ENCODE peak calls at places on chromosomes 13 and 19, in six cellular contexts. One of them, this sample, is unnamed.

GRCh38 chr19:6273701-6274601 is 5.8 kb downstream of the MLLT1 start:
- DNase-seq in activated T-cell treated with anti-CD3 and anti-CD28 coated beads, Interleukin-2, amount 50 U/mL, for 4 hours: no peak
- DNase-seq in ascending aorta: peak
- DNase-seq in CD8-positive, alpha-beta T cell: no peak
- DNase-seq in GM13976: peak
- DNase-seq in globus pallidus: peak
- DNase-seq in this sample: no peak

GRCh38 chr13:74290324-74290773 is 156.1 kb upstream of the KLF12 start:
- DNase-seq in activated T-cell treated with anti-CD3 and anti-CD28 coated beads, Interleukin-2, amount 50 U/mL, for 4 hours: peak
- DNase-seq in ascending aorta: no peak
- DNase-seq in GM13976: peak
- DNase-seq in CD8-positive, alpha-beta T cell: peak
- DNase-seq in globus pallidus: peak
- DNase-seq in this sample: peak

GRCh38 chr19:34678421-34678820 is 943 bp downstream of the ZNF302 start:
- DNase-seq in GM13976: no peak
- DNase-seq in activated T-cell treated with anti-CD3 and anti-CD28 coated beads, Interleukin-2, amount 50 U/mL, for 4 hours: no peak
- DNase-seq in globus pallidus: no peak
- DNase-seq in CD8-positive, alpha-beta T cell: no peak
- DNase-seq in ascending aorta: no peak
- DNase-seq in this sample: no peak

GRCh38 chr13:85616275-85616674 is 182.9 kb downstream of the SLITRK6 start:
- DNase-seq in GM13976: no peak
- DNase-seq in activated T-cell treated with anti-CD3 and anti-CD28 coated beads, Interleukin-2, amount 50 U/mL, for 4 hours: no peak
- DNase-seq in CD8-positive, alpha-beta T cell: no peak
- DNase-seq in globus pallidus: no peak
- DNase-seq in ascending aorta: no peak
- DNase-seq in this sample: no peak

GRCh38 chr13:33017410-33017929 is 1.2 kb downstream of the KL start:
- DNase-seq in globus pallidus: peak
- DNase-seq in CD8-positive, alpha-beta T cell: peak
- DNase-seq in GM13976: peak
- DNase-seq in ascending aorta: no peak
- DNase-seq in activated T-cell treated with anti-CD3 and anti-CD28 coated beads, Interleukin-2, amount 50 U/mL, for 4 hours: no peak
- DNase-seq in this sample: peak

GRCh38 chr13:76024151-76024550 is 388.0 kb downstream of the LMO7 start:
- DNase-seq in CD8-positive, alpha-beta T cell: no peak
- DNase-seq in globus pallidus: no peak
- DNase-seq in GM13976: no peak
- DNase-seq in activated T-cell treated with anti-CD3 and anti-CD28 coated beads, Interleukin-2, amount 50 U/mL, for 4 hours: no peak
- DNase-seq in ascending aorta: no peak
- DNase-seq in this sample: no peak

GRCh38 chr13:99434258-99434788 is 66.9 kb upstream of the TM9SF2 start:
- DNase-seq in globus pallidus: no peak
- DNase-seq in ascending aorta: no peak
- DNase-seq in CD8-positive, alpha-beta T cell: peak
- DNase-seq in activated T-cell treated with anti-CD3 and anti-CD28 coated beads, Interleukin-2, amount 50 U/mL, for 4 hours: peak
- DNase-seq in GM13976: no peak
- DNase-seq in this sample: peak

GRCh38 chr13:20801704-20802103 is 27.9 kb upstream of the EEF1AKMT1 start:
- DNase-seq in activated T-cell treated with anti-CD3 and anti-CD28 coated beads, Interleukin-2, amount 50 U/mL, for 4 hours: no peak
- DNase-seq in CD8-positive, alpha-beta T cell: no peak
- DNase-seq in GM13976: no peak
- DNase-seq in ascending aorta: no peak
- DNase-seq in globus pallidus: no peak
- DNase-seq in this sample: no peak

GRCh38 chr13:44373247-44373600 is 400 bp upstream of the SERP2 start:
- DNase-seq in ascending aorta: no peak
- DNase-seq in activated T-cell treated with anti-CD3 and anti-CD28 coated beads, Interleukin-2, amount 50 U/mL, for 4 hours: no peak
- DNase-seq in GM13976: no peak
- DNase-seq in CD8-positive, alpha-beta T cell: no peak
- DNase-seq in globus pallidus: no peak
- DNase-seq in this sample: no peak

GRCh38 chr13:113895436-113895835 is 31.6 kb upstream of the GAS6 start:
- DNase-seq in globus pallidus: no peak
- DNase-seq in ascending aorta: no peak
- DNase-seq in CD8-positive, alpha-beta T cell: no peak
- DNase-seq in activated T-cell treated with anti-CD3 and anti-CD28 coated beads, Interleukin-2, amount 50 U/mL, for 4 hours: no peak
- DNase-seq in GM13976: no peak
- DNase-seq in this sample: no peak

GRCh38 chr13:76385606-76386005 is 500.6 kb downstream of the KCTD12 start:
- DNase-seq in GM13976: no peak
- DNase-seq in globus pallidus: no peak
- DNase-seq in activated T-cell treated with anti-CD3 and anti-CD28 coated beads, Interleukin-2, amount 50 U/mL, for 4 hours: no peak
- DNase-seq in CD8-positive, alpha-beta T cell: no peak
- DNase-seq in ascending aorta: no peak
- DNase-seq in this sample: no peak

GRCh38 chr13:79582896-79583295 is 101.9 kb downstream of the NDFIP2 start:
- DNase-seq in globus pallidus: no peak
- DNase-seq in activated T-cell treated with anti-CD3 and anti-CD28 coated beads, Interleukin-2, amount 50 U/mL, for 4 hours: no peak
- DNase-seq in CD8-positive, alpha-beta T cell: no peak
- DNase-seq in ascending aorta: no peak
- DNase-seq in GM13976: no peak
- DNase-seq in this sample: no peak

GRCh38 chr19:54462713-54463530 is 656 bp downstream of the LENG9 start:
- DNase-seq in GM13976: peak
- DNase-seq in globus pallidus: peak
- DNase-seq in ascending aorta: no peak
- DNase-seq in activated T-cell treated with anti-CD3 and anti-CD28 coated beads, Interleukin-2, amount 50 U/mL, for 4 hours: peak
- DNase-seq in CD8-positive, alpha-beta T cell: peak
- DNase-seq in this sample: peak

GRCh38 chr19:53057904-53058579 is 13.5 kb downstream of the ERVV-2 start:
- DNase-seq in ascending aorta: no peak
- DNase-seq in CD8-positive, alpha-beta T cell: no peak
- DNase-seq in activated T-cell treated with anti-CD3 and anti-CD28 coated beads, Interleukin-2, amount 50 U/mL, for 4 hours: no peak
- DNase-seq in globus pallidus: no peak
- DNase-seq in GM13976: no peak
- DNase-seq in this sample: no peak

GRCh38 chr13:19591864-19592263 is 30.5 kb upstream of the TPTE2 start:
- DNase-seq in activated T-cell treated with anti-CD3 and anti-CD28 coated beads, Interleukin-2, amount 50 U/mL, for 4 hours: no peak
- DNase-seq in GM13976: no peak
- DNase-seq in globus pallidus: peak
- DNase-seq in ascending aorta: no peak
- DNase-seq in CD8-positive, alpha-beta T cell: no peak
- DNase-seq in this sample: no peak

GRCh38 chr19:46426506-46427162 is 2.1 kb downstream of the PNMA8C start:
- DNase-seq in ascending aorta: no peak
- DNase-seq in GM13976: peak
- DNase-seq in activated T-cell treated with anti-CD3 and anti-CD28 coated beads, Interleukin-2, amount 50 U/mL, for 4 hours: no peak
- DNase-seq in globus pallidus: peak
- DNase-seq in CD8-positive, alpha-beta T cell: peak
- DNase-seq in this sample: no peak

GRCh38 chr13:59801107-59801880 is 362.4 kb downstream of the DIAPH3 start:
- DNase-seq in activated T-cell treated with anti-CD3 and anti-CD28 coated beads, Interleukin-2, amount 50 U/mL, for 4 hours: no peak
- DNase-seq in GM13976: no peak
- DNase-seq in globus pallidus: no peak
- DNase-seq in CD8-positive, alpha-beta T cell: no peak
- DNase-seq in ascending aorta: no peak
- DNase-seq in this sample: no peak

GRCh38 chr19:4495471-4495870 is 22.8 kb downstream of the PLIN4 start:
- DNase-seq in GM13976: no peak
- DNase-seq in CD8-positive, alpha-beta T cell: no peak
- DNase-seq in globus pallidus: no peak
- DNase-seq in activated T-cell treated with anti-CD3 and anti-CD28 coated beads, Interleukin-2, amount 50 U/mL, for 4 hours: no peak
- DNase-seq in ascending aorta: no peak
- DNase-seq in this sample: no peak

GRCh38 chr19:3250675-3251074 is 26.2 kb downstream of the CELF5 start:
- DNase-seq in ascending aorta: no peak
- DNase-seq in GM13976: peak
- DNase-seq in activated T-cell treated with anti-CD3 and anti-CD28 coated beads, Interleukin-2, amount 50 U/mL, for 4 hours: peak
- DNase-seq in globus pallidus: no peak
- DNase-seq in CD8-positive, alpha-beta T cell: peak
- DNase-seq in this sample: no peak

GRCh38 chr19:11798391-11799296 is at the start of gene ZNF491:
- DNase-seq in GM13976: peak
- DNase-seq in globus pallidus: peak
- DNase-seq in activated T-cell treated with anti-CD3 and anti-CD28 coated beads, Interleukin-2, amount 50 U/mL, for 4 hours: peak
- DNase-seq in CD8-positive, alpha-beta T cell: peak
- DNase-seq in ascending aorta: peak
- DNase-seq in this sample: peak